ENCODE peak calls at places on chromosome 3, in six cellular contexts. One of them, this sample, is unnamed.
A peak's percentile ranks its signal among the peaks of the same experiment; 100 is the strongest.

GRCh38 chr3:67662733-67663132 is 8.3 kb upstream of the SUCLG2 start:
- DNase-seq in CD8-positive, alpha-beta memory T cell: no peak
- DNase-seq in WERI-Rb-1: no peak
- DNase-seq in A549: no peak
- DNase-seq in heart left ventricle: no peak
- DNase-seq in GM23248: no peak
- DNase-seq in this sample: no peak

GRCh38 chr3:42746455-42747450 is 26.3 kb downstream of the CCDC13 start:
- DNase-seq in GM23248: no peak
- DNase-seq in A549: no peak
- DNase-seq in CD8-positive, alpha-beta memory T cell: no peak
- DNase-seq in heart left ventricle: no peak
- DNase-seq in WERI-Rb-1: no peak
- DNase-seq in this sample: peak; percentile 41

GRCh38 chr3:52537726-52538421 is 1.5 kb downstream of the UQCC5 start:
- DNase-seq in heart left ventricle: no peak
- DNase-seq in A549: no peak
- DNase-seq in GM23248: peak; percentile 17
- DNase-seq in CD8-positive, alpha-beta memory T cell: no peak
- DNase-seq in WERI-Rb-1: no peak
- DNase-seq in this sample: no peak

GRCh38 chr3:79162653-79163052 is 605.1 kb downstream of the ROBO1 start:
- DNase-seq in CD8-positive, alpha-beta memory T cell: no peak
- DNase-seq in heart left ventricle: no peak
- DNase-seq in GM23248: peak; percentile 30
- DNase-seq in WERI-Rb-1: no peak
- DNase-seq in A549: no peak
- DNase-seq in this sample: no peak

GRCh38 chr3:38374221-38374620 is 27.6 kb downstream of the XYLB start:
- DNase-seq in A549: no peak
- DNase-seq in CD8-positive, alpha-beta memory T cell: no peak
- DNase-seq in GM23248: no peak
- DNase-seq in heart left ventricle: no peak
- DNase-seq in WERI-Rb-1: no peak
- DNase-seq in this sample: no peak

GRCh38 chr3:195844671-195845218 is 33.0 kb upstream of the MUC4 start:
- DNase-seq in CD8-positive, alpha-beta memory T cell: no peak
- DNase-seq in GM23248: no peak
- DNase-seq in A549: no peak
- DNase-seq in heart left ventricle: no peak
- DNase-seq in WERI-Rb-1: no peak
- DNase-seq in this sample: no peak

GRCh38 chr3:141940204-141940776 is 63.8 kb downstream of the ATP1B3 start:
- DNase-seq in GM23248: peak; percentile 83
- DNase-seq in heart left ventricle: no peak
- DNase-seq in CD8-positive, alpha-beta memory T cell: no peak
- DNase-seq in A549: peak; percentile 48
- DNase-seq in WERI-Rb-1: peak; percentile 43
- DNase-seq in this sample: peak; percentile 73

GRCh38 chr3:94784274-94784673 is 721.4 kb downstream of the NSUN3 start:
- DNase-seq in WERI-Rb-1: no peak
- DNase-seq in GM23248: no peak
- DNase-seq in CD8-positive, alpha-beta memory T cell: no peak
- DNase-seq in A549: no peak
- DNase-seq in heart left ventricle: no peak
- DNase-seq in this sample: no peak

GRCh38 chr3:115062009-115062408 is 85.1 kb downstream of the ZBTB20 start:
- DNase-seq in CD8-positive, alpha-beta memory T cell: no peak
- DNase-seq in WERI-Rb-1: no peak
- DNase-seq in heart left ventricle: no peak
- DNase-seq in GM23248: no peak
- DNase-seq in A549: no peak
- DNase-seq in this sample: no peak

GRCh38 chr3:135576786-135577185 is 388.7 kb upstream of the PPP2R3A start:
- DNase-seq in WERI-Rb-1: no peak
- DNase-seq in CD8-positive, alpha-beta memory T cell: no peak
- DNase-seq in A549: no peak
- DNase-seq in GM23248: no peak
- DNase-seq in heart left ventricle: no peak
- DNase-seq in this sample: no peak

GRCh38 chr3:195312714-195313113 is 41.8 kb upstream of the XXYLT1 start:
- DNase-seq in WERI-Rb-1: no peak
- DNase-seq in A549: no peak
- DNase-seq in heart left ventricle: no peak
- DNase-seq in GM23248: peak; percentile 4
- DNase-seq in CD8-positive, alpha-beta memory T cell: no peak
- DNase-seq in this sample: no peak

GRCh38 chr3:16309558-16309957 is 44.5 kb downstream of the OXNAD1 start:
- DNase-seq in heart left ventricle: no peak
- DNase-seq in A549: no peak
- DNase-seq in CD8-positive, alpha-beta memory T cell: no peak
- DNase-seq in GM23248: peak; percentile 50
- DNase-seq in WERI-Rb-1: no peak
- DNase-seq in this sample: no peak

GRCh38 chr3:182083112-182083511 is 371.4 kb downstream of the SOX2 start:
- DNase-seq in GM23248: no peak
- DNase-seq in WERI-Rb-1: no peak
- DNase-seq in A549: peak; percentile 53
- DNase-seq in heart left ventricle: no peak
- DNase-seq in CD8-positive, alpha-beta memory T cell: no peak
- DNase-seq in this sample: peak; percentile 41

GRCh38 chr3:23542079-23542478 is 263.7 kb upstream of the UBE2E1 start:
- DNase-seq in A549: no peak
- DNase-seq in WERI-Rb-1: no peak
- DNase-seq in CD8-positive, alpha-beta memory T cell: no peak
- DNase-seq in heart left ventricle: no peak
- DNase-seq in GM23248: no peak
- DNase-seq in this sample: no peak

GRCh38 chr3:15280853-15281532 is 51.4 kb downstream of the SH3BP5 start:
- DNase-seq in A549: no peak
- DNase-seq in GM23248: no peak
- DNase-seq in CD8-positive, alpha-beta memory T cell: no peak
- DNase-seq in heart left ventricle: no peak
- DNase-seq in WERI-Rb-1: no peak
- DNase-seq in this sample: no peak

GRCh38 chr3:142987080-142987700 is 14.2 kb upstream of the U2SURP start:
- DNase-seq in GM23248: peak; percentile 61
- DNase-seq in CD8-positive, alpha-beta memory T cell: no peak
- DNase-seq in A549: peak; percentile 50
- DNase-seq in heart left ventricle: no peak
- DNase-seq in WERI-Rb-1: no peak
- DNase-seq in this sample: no peak

GRCh38 chr3:186452517-186452916 is 90.5 kb upstream of the DGKG start:
- DNase-seq in heart left ventricle: no peak
- DNase-seq in GM23248: peak; percentile 90
- DNase-seq in A549: peak; percentile 1
- DNase-seq in WERI-Rb-1: no peak
- DNase-seq in CD8-positive, alpha-beta memory T cell: no peak
- DNase-seq in this sample: no peak

GRCh38 chr3:49017646-49017977 is 768 bp downstream of the DALRD3 start:
- DNase-seq in CD8-positive, alpha-beta memory T cell: no peak
- DNase-seq in WERI-Rb-1: no peak
- DNase-seq in A549: no peak
- DNase-seq in heart left ventricle: no peak
- DNase-seq in GM23248: peak; percentile 54
- DNase-seq in this sample: no peak

GRCh38 chr3:49017978-49018706 is at the start of gene DALRD3:
- DNase-seq in GM23248: peak; percentile 88
- DNase-seq in CD8-positive, alpha-beta memory T cell: peak; percentile 43
- DNase-seq in heart left ventricle: peak; percentile 73
- DNase-seq in A549: peak; percentile 72
- DNase-seq in WERI-Rb-1: peak; percentile 81
- DNase-seq in this sample: peak; percentile 68

GRCh38 chr3:49018707-49019006 is 277 bp upstream of the DALRD3 start:
- DNase-seq in CD8-positive, alpha-beta memory T cell: no peak
- DNase-seq in heart left ventricle: no peak
- DNase-seq in WERI-Rb-1: no peak
- DNase-seq in GM23248: no peak
- DNase-seq in A549: no peak
- DNase-seq in this sample: no peak

GRCh38 chr3:49016414-49017228 is 1.8 kb downstream of the DALRD3 start:
- DNase-seq in CD8-positive, alpha-beta memory T cell: no peak
- DNase-seq in WERI-Rb-1: no peak
- DNase-seq in GM23248: no peak
- DNase-seq in heart left ventricle: no peak
- DNase-seq in A549: no peak
- DNase-seq in this sample: no peak

GRCh38 chr3:49017229-49017615 is 1.2 kb downstream of the DALRD3 start:
- DNase-seq in A549: no peak
- DNase-seq in heart left ventricle: no peak
- DNase-seq in CD8-positive, alpha-beta memory T cell: no peak
- DNase-seq in GM23248: peak; percentile 27
- DNase-seq in WERI-Rb-1: no peak
- DNase-seq in this sample: no peak
- H3K4me3 ChIP-seq in A549: peak overlapping the region; percentile 84
- H3K4me3 ChIP-seq in heart left ventricle: no peak overlapping the region
- H3K4me3 ChIP-seq in CD8-positive, alpha-beta memory T cell: peak overlapping the region; percentile 83
- H3K4me3 ChIP-seq in GM23248: peak overlapping the region; percentile 75
- H3K4me3 ChIP-seq in WERI-Rb-1: peak overlapping the region; percentile 74
- H3K4me3 ChIP-seq in this sample: peak overlapping the region; percentile 78

GRCh38 chr3:126083913-126084514 is at the start of gene SLC41A3:
- DNase-seq in WERI-Rb-1: peak; percentile 94
- DNase-seq in heart left ventricle: peak; percentile 93
- DNase-seq in CD8-positive, alpha-beta memory T cell: peak; percentile 74
- DNase-seq in GM23248: peak; percentile 87
- DNase-seq in A549: peak; percentile 81
- DNase-seq in this sample: peak; percentile 84
- H3K9me3 ChIP-seq in WERI-Rb-1: peaks cover 3% of the 10 kb centered on the region
- H3K9me3 ChIP-seq in heart left ventricle: no peaks in the 10 kb centered on the region
- H3K9me3 ChIP-seq in CD8-positive, alpha-beta memory T cell: no peaks in the 10 kb centered on the region
- H3K9me3 ChIP-seq in GM23248: peaks cover 4% of the 10 kb centered on the region
- H3K9me3 ChIP-seq in A549: peaks cover 3% of the 10 kb centered on the region
- H3K9me3 ChIP-seq in this sample: no peaks in the 10 kb centered on the region

DNA sequence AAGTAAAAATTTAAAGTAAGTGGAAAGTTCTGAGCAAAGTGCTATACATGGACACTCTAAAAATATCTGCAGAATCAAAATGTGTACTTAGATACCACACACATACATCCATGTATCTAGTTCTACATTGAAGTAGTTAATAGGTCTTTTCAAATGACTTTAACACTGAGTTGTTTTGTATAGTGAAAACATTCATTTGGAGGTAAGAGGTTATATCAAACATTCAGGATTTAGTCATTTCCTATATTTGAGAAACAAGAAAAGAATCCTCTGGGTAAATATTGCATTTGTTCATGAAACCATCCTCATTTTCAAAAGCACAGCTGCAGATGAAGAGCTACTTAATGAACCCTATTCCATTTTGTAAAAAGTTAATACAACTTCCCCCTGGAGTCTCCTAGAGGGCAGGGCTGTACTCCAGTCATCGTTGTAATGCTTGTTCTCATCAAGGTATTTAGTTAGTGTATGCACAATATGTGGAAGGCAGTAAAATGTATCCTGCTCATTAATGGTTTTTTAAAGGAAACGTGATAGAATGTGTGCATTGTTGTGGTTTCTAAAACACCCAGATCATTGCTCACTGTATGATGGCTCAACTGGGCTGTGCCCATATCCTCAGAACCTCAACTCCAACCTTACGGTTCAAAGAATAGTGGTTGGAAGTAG is 26.2 kb downstream of the ARPP21 start:
- DNase-seq in GM23248: no peak
- DNase-seq in CD8-positive, alpha-beta memory T cell: no peak
- DNase-seq in A549: no peak
- DNase-seq in WERI-Rb-1: no peak
- DNase-seq in heart left ventricle: no peak
- DNase-seq in this sample: no peak
- H3K27ac ChIP-seq in GM23248: no peak overlapping the region
- H3K27ac ChIP-seq in CD8-positive, alpha-beta memory T cell: no peak overlapping the region
- H3K27ac ChIP-seq in A549: no peak overlapping the region
- H3K27ac ChIP-seq in WERI-Rb-1: no peak overlapping the region
- H3K27ac ChIP-seq in heart left ventricle: no peak overlapping the region
- H3K27ac ChIP-seq in this sample: no peak overlapping the region

GRCh38 chr3:19886404-19886803 is 47.6 kb downstream of the EFHB start:
- DNase-seq in CD8-positive, alpha-beta memory T cell: no peak
- DNase-seq in WERI-Rb-1: no peak
- DNase-seq in GM23248: peak; percentile 9
- DNase-seq in A549: peak; percentile 52
- DNase-seq in heart left ventricle: no peak
- DNase-seq in this sample: no peak

GRCh38 chr3:19891740-19892139 is 42.3 kb downstream of the EFHB start:
- DNase-seq in A549: no peak
- DNase-seq in heart left ventricle: no peak
- DNase-seq in WERI-Rb-1: no peak
- DNase-seq in GM23248: peak; percentile 44
- DNase-seq in CD8-positive, alpha-beta memory T cell: no peak
- DNase-seq in this sample: no peak

GRCh38 chr3:19885468-19885867 is 48.5 kb downstream of the EFHB start:
- DNase-seq in A549: peak; percentile 44
- DNase-seq in WERI-Rb-1: no peak
- DNase-seq in GM23248: peak; percentile 71
- DNase-seq in CD8-positive, alpha-beta memory T cell: no peak
- DNase-seq in heart left ventricle: no peak
- DNase-seq in this sample: peak; percentile 35

DNA sequence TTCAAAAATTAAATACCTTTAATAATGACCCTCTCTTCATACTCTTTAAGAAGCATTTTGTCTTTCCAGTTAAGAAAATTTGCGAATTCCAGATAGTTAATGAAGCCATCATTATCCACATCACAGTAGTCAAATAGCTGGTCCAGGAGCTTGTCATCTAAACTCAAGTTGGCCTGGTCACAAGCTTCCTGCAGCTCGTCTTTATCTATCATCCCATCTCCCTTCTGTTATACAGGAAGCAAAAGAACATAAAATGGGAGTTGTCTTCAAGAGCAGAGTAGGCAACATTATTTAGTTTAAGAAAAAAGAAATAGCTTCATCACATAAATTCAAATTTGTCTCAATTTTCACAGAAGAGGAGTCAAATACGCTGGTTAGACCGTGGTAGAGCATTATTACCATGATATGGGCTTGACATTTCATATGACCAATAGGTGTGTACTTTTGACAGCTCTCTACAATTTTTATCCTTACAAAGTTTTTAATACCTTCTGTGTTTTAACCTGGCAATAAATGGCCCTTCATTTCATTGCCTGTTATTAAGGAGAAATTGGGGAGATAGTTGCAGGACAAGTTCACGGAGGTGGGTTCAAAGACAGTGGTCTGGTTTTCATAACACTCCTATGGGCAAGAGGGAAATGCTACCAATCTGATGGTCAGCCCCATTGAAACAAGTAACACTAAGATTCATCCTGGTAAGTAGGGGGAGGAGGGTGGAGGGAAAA is 45.4 kb downstream of the EFHB start:
- DNase-seq in GM23248: peak; percentile 23
- DNase-seq in A549: peak; percentile 19
- DNase-seq in heart left ventricle: no peak
- DNase-seq in CD8-positive, alpha-beta memory T cell: no peak
- DNase-seq in WERI-Rb-1: no peak
- DNase-seq in this sample: no peak
- H3K4me3 ChIP-seq in GM23248: peak overlapping the region; percentile 50
- H3K4me3 ChIP-seq in A549: peak overlapping the region; percentile 17
- H3K4me3 ChIP-seq in heart left ventricle: no peak overlapping the region
- H3K4me3 ChIP-seq in CD8-positive, alpha-beta memory T cell: no peak overlapping the region
- H3K4me3 ChIP-seq in WERI-Rb-1: no peak overlapping the region
- H3K4me3 ChIP-seq in this sample: no peak overlapping the region

DNA sequence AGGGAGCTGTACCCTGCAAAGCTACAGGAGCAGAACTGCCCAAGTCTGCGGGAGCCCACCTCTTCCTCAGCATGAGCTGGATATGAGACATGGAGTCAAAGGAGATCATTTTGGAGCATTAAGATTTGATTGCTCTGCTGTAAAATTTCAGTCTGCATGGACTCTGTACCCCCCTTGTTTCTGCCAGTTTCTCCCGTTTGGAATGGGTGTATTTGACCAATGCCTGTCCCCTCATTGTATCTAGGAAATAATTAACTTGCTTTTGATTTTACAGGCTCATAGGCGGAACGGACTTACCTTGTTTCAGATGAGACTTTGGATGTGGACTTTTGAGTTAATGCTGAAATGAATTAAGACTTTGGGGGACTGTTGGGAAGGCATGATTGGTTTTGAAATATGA is 18.3 kb downstream of the RNF13 start:
- DNase-seq in WERI-Rb-1: no peak
- DNase-seq in A549: no peak
- DNase-seq in CD8-positive, alpha-beta memory T cell: no peak
- DNase-seq in GM23248: no peak
- DNase-seq in heart left ventricle: no peak
- DNase-seq in this sample: no peak
- H3K9me3 ChIP-seq in WERI-Rb-1: peaks cover 8% of the 10 kb centered on the region
- H3K9me3 ChIP-seq in A549: peaks cover 48% of the 10 kb centered on the region
- H3K9me3 ChIP-seq in CD8-positive, alpha-beta memory T cell: peaks cover 26% of the 10 kb centered on the region
- H3K9me3 ChIP-seq in GM23248: peaks cover 3% of the 10 kb centered on the region
- H3K9me3 ChIP-seq in heart left ventricle: peaks cover 11% of the 10 kb centered on the region
- H3K9me3 ChIP-seq in this sample: peaks cover 25% of the 10 kb centered on the region